ENCODE peak calls at places on chromosomes 16 and 17, in four cellular contexts. One of them, this sample, is unnamed.

GRCh38 chr16:7038475-7038874 is 294.2 kb upstream of the RBFOX1 start:
- DNase-seq in activated gamma-delta T cell treated with Interleukin-2 at 50 U/mL for 16 hours: no peak
- DNase-seq in M059J: no peak
- DNase-seq in lung: no peak
- DNase-seq in this sample: no peak

GRCh38 chr16:12191102-12191501 is 214.6 kb downstream of the SNX29 start:
- DNase-seq in lung: no peak
- DNase-seq in activated gamma-delta T cell treated with Interleukin-2 at 50 U/mL for 16 hours: no peak
- DNase-seq in M059J: no peak
- DNase-seq in this sample: no peak

GRCh38 chr17:63984206-63984605 is 11.5 kb upstream of the SCN4A start:
- DNase-seq in activated gamma-delta T cell treated with Interleukin-2 at 50 U/mL for 16 hours: no peak
- DNase-seq in M059J: no peak
- DNase-seq in lung: no peak
- DNase-seq in this sample: peak

GRCh38 chr16:17224859-17225258 is 245.9 kb downstream of the XYLT1 start:
- DNase-seq in activated gamma-delta T cell treated with Interleukin-2 at 50 U/mL for 16 hours: peak
- DNase-seq in lung: peak
- DNase-seq in M059J: peak
- DNase-seq in this sample: peak

GRCh38 chr16:53219795-53220194 is 165.0 kb downstream of the CHD9 start:
- DNase-seq in lung: no peak
- DNase-seq in M059J: peak
- DNase-seq in activated gamma-delta T cell treated with Interleukin-2 at 50 U/mL for 16 hours: no peak
- DNase-seq in this sample: peak

GRCh38 chr16:86073103-86073625 is 174.2 kb downstream of the IRF8 start:
- DNase-seq in lung: no peak
- DNase-seq in activated gamma-delta T cell treated with Interleukin-2 at 50 U/mL for 16 hours: no peak
- DNase-seq in M059J: no peak
- DNase-seq in this sample: no peak

GRCh38 chr17:35313875-35314409 is 59.5 kb downstream of the SLFN11 start:
- DNase-seq in activated gamma-delta T cell treated with Interleukin-2 at 50 U/mL for 16 hours: peak
- DNase-seq in M059J: no peak
- DNase-seq in lung: no peak
- DNase-seq in this sample: no peak

GRCh38 chr17:7686221-7687071 is 844 bp downstream of the TP53 start:
- DNase-seq in activated gamma-delta T cell treated with Interleukin-2 at 50 U/mL for 16 hours: peak
- DNase-seq in lung: peak
- DNase-seq in M059J: peak
- DNase-seq in this sample: no peak

GRCh38 chr17:53607475-53607874 is 215.3 kb upstream of the KIF2B start:
- DNase-seq in lung: no peak
- DNase-seq in M059J: no peak
- DNase-seq in activated gamma-delta T cell treated with Interleukin-2 at 50 U/mL for 16 hours: no peak
- DNase-seq in this sample: no peak

GRCh38 chr17:28527859-28528258 is 21.7 kb downstream of the FOXN1 start:
- DNase-seq in M059J: no peak
- DNase-seq in activated gamma-delta T cell treated with Interleukin-2 at 50 U/mL for 16 hours: no peak
- DNase-seq in lung: peak
- DNase-seq in this sample: no peak

GRCh38 chr17:78922876-78923498 is 2.2 kb downstream of the TIMP2 start:
- DNase-seq in activated gamma-delta T cell treated with Interleukin-2 at 50 U/mL for 16 hours: no peak
- DNase-seq in lung: no peak
- DNase-seq in M059J: no peak
- DNase-seq in this sample: no peak

GRCh38 chr17:8949061-8949622 is 16.4 kb downstream of the PIK3R5 start:
- DNase-seq in M059J: no peak
- DNase-seq in lung: no peak
- DNase-seq in activated gamma-delta T cell treated with Interleukin-2 at 50 U/mL for 16 hours: no peak
- DNase-seq in this sample: no peak

GRCh38 chr16:80739523-80739922 is 64.9 kb downstream of the CDYL2 start:
- DNase-seq in lung: no peak
- DNase-seq in M059J: peak
- DNase-seq in activated gamma-delta T cell treated with Interleukin-2 at 50 U/mL for 16 hours: no peak
- DNase-seq in this sample: no peak

GRCh38 chr16:74951676-74952075 is 33.2 kb downstream of the WDR59 start:
- DNase-seq in lung: no peak
- DNase-seq in M059J: no peak
- DNase-seq in activated gamma-delta T cell treated with Interleukin-2 at 50 U/mL for 16 hours: no peak
- DNase-seq in this sample: no peak

GRCh38 chr17:60103957-60104356 is 25.2 kb upstream of the HEATR6 start:
- DNase-seq in M059J: peak
- DNase-seq in lung: peak
- DNase-seq in activated gamma-delta T cell treated with Interleukin-2 at 50 U/mL for 16 hours: no peak
- DNase-seq in this sample: no peak

This sample was measured in cardiac fibroblast.